ENCODE peak calls at places on chromosomes 1 and 21, in four cellular contexts. E is IMR-90, V is lung, I is A549. T is an unnamed sample.

GRCh38 chr1:31433396-31433930 is 20.4 kb downstream of the SERINC2 start:
- DNase-seq in I (no peak), E (no peak), V (no peak), T (no peak)

GRCh38 chr1:244599937-244600350 is 53.0 kb upstream of the DESI2 start:
- DNase-seq in I (peak), E (peak), V (no peak), T (peak)

GRCh38 chr1:59601032-59601431 is 213.7 kb upstream of the HOOK1 start:
- DNase-seq in V (no peak), E (no peak), I (no peak), T (peak)

GRCh38 chr1:58618303-58618702 is 41.3 kb upstream of the TACSTD2 start:
- DNase-seq in E (peak), I (peak), V (peak), T (peak)

GRCh38 chr1:81466970-81467369 is 333.8 kb upstream of the ADGRL2 start:
- DNase-seq in V (no peak), I (no peak), E (no peak), T (no peak)

GRCh38 chr1:8259498-8260290 is 58.2 kb upstream of the SLC45A1 start:
- DNase-seq in E (peak), V (peak), I (peak), T (peak)

GRCh38 chr1:245288796-245289195 is 134.0 kb downstream of the KIF26B start:
- DNase-seq in I (no peak), V (no peak), E (peak), T (no peak)

GRCh38 chr1:56578664-56578962 is 750 bp downstream of the PLPP3 start:
- DNase-seq in I (no peak), E (no peak), V (no peak), T (no peak)

GRCh38 chr1:181033128-181033798 is 520 bp upstream of the MR1 start:
- DNase-seq in E (peak), V (peak), I (peak), T (peak)

GRCh38 chr1:213163278-213163711 is 112.3 kb downstream of the RPS6KC1 start:
- DNase-seq in E (no peak), I (no peak), V (no peak), T (no peak)

GRCh38 chr1:147669475-147670318 is 627 bp downstream of the ACP6 start:
- DNase-seq in V (peak), I (peak), E (peak), T (peak)

GRCh38 chr1:89955806-89956205 is 39.1 kb upstream of the ZNF326 start:
- DNase-seq in E (no peak), V (no peak), I (no peak), T (no peak)

GRCh38 chr21:42545745-42546144 is 32.1 kb downstream of the SLC37A1 start:
- DNase-seq in E (no peak), I (no peak), V (no peak), T (no peak)

DNA sequence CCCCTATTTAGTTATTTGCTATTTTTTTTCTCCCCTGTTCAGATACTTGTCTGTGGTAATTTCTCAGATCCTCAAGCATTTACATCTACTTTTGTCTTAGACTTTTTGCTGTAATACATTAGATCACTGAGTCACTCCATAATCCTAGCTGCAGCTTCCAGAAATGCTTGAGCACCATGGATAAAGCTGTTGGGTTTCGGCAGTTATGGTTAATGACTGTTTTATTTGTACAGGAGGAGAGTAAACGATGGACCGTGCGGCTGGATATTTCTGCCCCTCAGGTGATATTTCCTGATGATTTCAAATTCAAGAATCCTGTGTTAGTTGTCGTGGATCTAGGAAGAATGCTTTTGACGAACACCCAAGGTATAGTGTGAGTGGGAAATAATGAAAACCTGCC is 42.9 kb downstream of the VPS13D start:
- DNase-seq in V (no peak), I (no peak), E (no peak), T (no peak)
- TF ChIP-seq CTCF in V (no peak), I (no peak), E (no peak), T (no peak)

GRCh38 chr1:167618789-167619188 is 11.2 kb upstream of the RCSD1 start:
- DNase-seq in I (no peak), V (no peak), E (no peak), T (no peak)
- H3K4me3 ChIP-seq in I (no peak), V (no peak), E (no peak), T (no peak)

GRCh38 chr1:234585333-234586055 is 24.5 kb downstream of the IRF2BP2 start:
- DNase-seq in I (no peak), V (no peak), E (peak), T (peak)
- H3K27ac ChIP-seq in I (no peak), V (no peak), E (no peak), T (peak)

GRCh38 chr1:223001653-223002634 is 141.1 kb downstream of the TLR5 start:
- DNase-seq in I (peak), E (no peak), V (no peak), T (no peak)
- TF ChIP-seq CTCF in I (peak), E (peak), V (no peak), T (no peak)

GRCh38 chr1:54850082-54850730 is 36.8 kb downstream of the DHCR24 start:
- DNase-seq in E (peak), I (no peak), V (no peak), T (no peak)
- H3K4me3 ChIP-seq in E (no peak), I (no peak), V (no peak), T (no peak)

DNA sequence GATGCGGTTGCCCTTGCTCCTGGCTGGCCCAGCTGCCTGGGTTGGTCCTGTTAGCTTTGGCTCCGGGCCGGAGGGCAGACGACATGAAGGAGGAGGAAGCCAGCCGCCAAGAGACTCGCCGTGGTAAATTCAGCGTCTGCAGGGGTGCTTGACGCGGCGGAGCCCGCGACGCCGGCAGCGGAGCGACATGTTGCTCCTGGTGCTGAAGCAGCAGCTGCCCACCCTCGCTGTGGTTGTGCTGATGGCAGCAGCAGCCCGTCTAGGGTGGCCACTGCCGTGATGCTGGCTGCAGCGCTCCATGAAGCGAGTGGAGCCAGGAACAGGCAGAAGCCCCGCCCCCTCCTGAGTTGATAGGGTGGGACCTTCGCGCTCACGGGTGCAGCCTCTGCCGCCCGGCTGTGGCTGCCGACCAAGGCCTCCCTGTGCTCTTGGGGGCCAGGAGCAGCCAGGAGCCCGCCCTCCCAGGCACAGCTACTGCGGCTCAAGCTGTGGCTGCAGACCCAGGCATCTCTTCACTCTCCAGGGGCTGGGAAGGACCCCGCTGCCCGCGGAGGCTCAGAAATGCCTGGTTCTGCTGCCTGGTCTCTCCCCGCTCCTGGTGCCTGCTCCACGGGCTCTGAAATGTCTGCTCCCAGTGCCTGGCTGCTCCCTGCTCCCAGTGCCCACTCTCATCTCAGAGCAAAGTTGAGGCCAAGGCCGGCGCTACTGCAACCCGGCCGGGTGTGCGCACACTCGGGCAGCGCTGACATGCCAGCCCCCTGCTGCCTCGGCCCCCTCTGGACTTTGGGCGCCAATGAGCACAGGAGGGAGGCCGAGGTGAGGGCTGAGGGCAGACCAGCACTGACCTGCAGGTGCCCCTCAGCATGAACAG is 4.4 kb upstream of the ZNF692 start:
- DNase-seq in E (peak), I (peak), V (peak), T (peak)
- H3K27ac ChIP-seq in E (peak), I (peak), V (peak), T (peak)